ENCODE peak calls at places on chromosomes 7 and 10, in four cellular contexts. D is endothelial cell of umbilical vein, P is OCI-M1, G is EH. O is an unnamed sample.
A peak's percentile ranks its signal among the peaks of the same experiment; 100 is the strongest.

GRCh38 chr10:124743188-124744046 is 761 bp downstream of the FAM53B start:
- DNase-seq in D (peak; percentile 48), P (peak; percentile 59), G (peak; percentile 47), O (peak; percentile 74)

GRCh38 chr7:6564091-6564770 is 13.0 kb upstream of the GRID2IP start:
- DNase-seq in D (no peak), P (no peak), G (no peak), O (no peak)

GRCh38 chr7:148540041-148540738 is 50.4 kb upstream of the C7orf33 start:
- DNase-seq in D (no peak), P (no peak), G (peak; percentile 62), O (no peak)

GRCh38 chr10:117005454-117006055 is 568 bp upstream of the SHTN1 start:
- DNase-seq in D (no peak), P (peak; percentile 73), G (peak; percentile 13), O (peak; percentile 22)

GRCh38 chr7:123070702-123071286 is 75.3 kb upstream of the TAS2R16 start:
- DNase-seq in D (peak; percentile 10), P (peak; percentile 44), G (no peak), O (no peak)

GRCh38 chr7:2247141-2247985 is 5.3 kb downstream of the NUDT1 start:
- DNase-seq in D (peak; percentile 24), P (peak; percentile 1), G (peak; percentile 30), O (peak; percentile 34)

GRCh38 chr10:58820862-58821559 is 308.3 kb downstream of the BICC1 start:
- DNase-seq in D (no peak), P (no peak), G (peak; percentile 88), O (no peak)

GRCh38 chr7:155124706-155125105 is 54.6 kb downstream of the HTR5A start:
- DNase-seq in D (no peak), P (no peak), G (no peak), O (no peak)

GRCh38 chr10:52703898-52704297 is 68.7 kb downstream of the MBL2 start:
- DNase-seq in D (peak; percentile 74), P (peak; percentile 23), G (peak; percentile 11), O (no peak)

GRCh38 chr7:107939472-107940145 is 48.6 kb downstream of the DLD start:
- DNase-seq in D (peak; percentile 98), P (no peak), G (peak; percentile 97), O (no peak)

GRCh38 chr7:36942558-36943354 is 218.5 kb upstream of the AOAH start:
- DNase-seq in D (no peak), P (no peak), G (no peak), O (no peak)

GRCh38 chr7:151078233-151079040 is 2.2 kb downstream of the FASTK start:
- DNase-seq in D (no peak), P (no peak), G (peak; percentile 45), O (no peak)

GRCh38 chr10:70458329-70459060 is 17.0 kb upstream of the NODAL start:
- DNase-seq in D (peak; percentile 79), P (no peak), G (peak; percentile 84), O (no peak)

GRCh38 chr7:111531993-111532392 is 30.3 kb downstream of the IMMP2L start:
- DNase-seq in D (no peak), P (peak; percentile 49), G (no peak), O (peak; percentile 17)

GRCh38 chr10:101566333-101567164 is 21.5 kb downstream of the POLL start:
- DNase-seq in D (peak; percentile 14), P (no peak), G (peak; percentile 25), O (peak; percentile 84)

GRCh38 chr7:152464312-152465117 is 28.7 kb upstream of the KMT2C start:
- DNase-seq in D (peak; percentile 64), P (peak; percentile 77), G (peak; percentile 66), O (peak; percentile 90)

GRCh38 chr10:50027195-50027594 is 39.0 kb downstream of the AGAP6 start:
- DNase-seq in D (no peak), P (no peak), G (no peak), O (no peak)

GRCh38 chr10:60849217-60849616 is 70.9 kb downstream of the CDK1 start:
- DNase-seq in D (no peak), P (no peak), G (peak; percentile 24), O (no peak)

GRCh38 chr7:100444311-100445278 is 8.3 kb upstream of the PPP1R35 start:
- DNase-seq in D (peak; percentile 96), P (peak; percentile 84), G (peak; percentile 80), O (peak; percentile 79)

GRCh38 chr10:114279886-114280644 is 41.0 kb downstream of the VWA2 start:
- DNase-seq in D (no peak), P (no peak), G (no peak), O (no peak)

GRCh38 chr7:75688200-75689136 is 50.3 kb downstream of the HIP1 start:
- DNase-seq in D (no peak), P (no peak), G (no peak), O (no peak)

GRCh38 chr10:127148933-127149220 is 47.5 kb downstream of the INSYN2A start:
- DNase-seq in D (no peak), P (peak; percentile 15), G (peak; percentile 84), O (no peak)